ENCODE peak calls at places on chromosome 4, in four cellular contexts. G is GM12878, P is H1, U is K562. O is an unnamed sample.

GRCh38 chr4:24180586-24180985 is 290.7 kb upstream of the PPARGC1A start:
- DNase-seq in G (no peak), P (no peak), U (no peak), O (no peak)

GRCh38 chr4:41256131-41256739 is 493 bp upstream of the UCHL1 start:
- DNase-seq in G (no peak), P (no peak), U (no peak), O (no peak)

GRCh38 chr4:140260227-140260626 is 106.2 kb upstream of the MAML3 start:
- DNase-seq in G (no peak), P (no peak), U (no peak), O (no peak)

GRCh38 chr4:128468485-128468989 is 180.9 kb upstream of the PGRMC2 start:
- DNase-seq in G (no peak), P (no peak), U (no peak), O (no peak)

GRCh38 chr4:125254111-125254510 is 60.6 kb upstream of the FAT4 start:
- DNase-seq in G (no peak), P (no peak), U (no peak), O (no peak)

GRCh38 chr4:56512166-56512565 is 6.6 kb downstream of the ARL9 start:
- DNase-seq in G (no peak), P (no peak), U (no peak), O (no peak)

GRCh38 chr4:44157611-44158277 is 290.9 kb downstream of the KCTD8 start:
- DNase-seq in G (no peak), P (no peak), U (no peak), O (peak; percentile 19)

GRCh38 chr4:15457401-15458201 is 12.1 kb upstream of the CC2D2A start:
- DNase-seq in G (peak; percentile 20), P (no peak), U (peak; percentile 27), O (peak; percentile 24)

GRCh38 chr4:116688536-116688935 is 396.8 kb downstream of the TRAM1L1 start:
- DNase-seq in G (no peak), P (no peak), U (no peak), O (no peak)

GRCh38 chr4:139312552-139313332 is 10.5 kb upstream of the NDUFC1 start:
- DNase-seq in G (no peak), P (no peak), U (no peak), O (no peak)

GRCh38 chr4:182978152-182978827 is 61.1 kb upstream of the DCTD start:
- DNase-seq in G (peak; percentile 45), P (no peak), U (no peak), O (no peak)

GRCh38 chr4:47668810-47669408 is 169.0 kb downstream of the CORIN start:
- DNase-seq in G (no peak), P (no peak), U (peak; percentile 51), O (peak; percentile 32)

GRCh38 chr4:89765966-89766365 is 71.0 kb downstream of the SNCA start:
- DNase-seq in G (no peak), P (no peak), U (no peak), O (no peak)

GRCh38 chr4:118277243-118277642 is 75.6 kb downstream of the PRSS12 start:
- DNase-seq in G (no peak), P (no peak), U (no peak), O (no peak)

GRCh38 chr4:73964862-73965611 is 16.8 kb downstream of the PF4 start:
- DNase-seq in G (no peak), P (no peak), U (no peak), O (peak; percentile 1)

GRCh38 chr4:5276475-5277045 is 225.3 kb downstream of the STK32B start:
- DNase-seq in G (no peak), P (no peak), U (no peak), O (no peak)

GRCh38 chr4:30720021-30720655 is at the start of gene PCDH7:
- DNase-seq in G (no peak), P (no peak), U (no peak), O (no peak)

GRCh38 chr4:139749313-139749712 is 83.7 kb downstream of the MGST2 start:
- DNase-seq in G (no peak), P (no peak), U (no peak), O (no peak)

GRCh38 chr4:152723236-152723635 is 43.4 kb upstream of the TMEM154 start:
- DNase-seq in G (no peak), P (no peak), U (no peak), O (no peak)

GRCh38 chr4:152715076-152715475 is 35.3 kb upstream of the TMEM154 start:
- DNase-seq in G (no peak), P (no peak), U (no peak), O (no peak)

GRCh38 chr4:152719291-152719690 is 39.5 kb upstream of the TMEM154 start:
- DNase-seq in G (no peak), P (no peak), U (no peak), O (peak; percentile 18)

GRCh38 chr4:152724494-152724893 is 44.7 kb upstream of the TMEM154 start:
- DNase-seq in G (no peak), P (no peak), U (no peak), O (no peak)

DNA sequence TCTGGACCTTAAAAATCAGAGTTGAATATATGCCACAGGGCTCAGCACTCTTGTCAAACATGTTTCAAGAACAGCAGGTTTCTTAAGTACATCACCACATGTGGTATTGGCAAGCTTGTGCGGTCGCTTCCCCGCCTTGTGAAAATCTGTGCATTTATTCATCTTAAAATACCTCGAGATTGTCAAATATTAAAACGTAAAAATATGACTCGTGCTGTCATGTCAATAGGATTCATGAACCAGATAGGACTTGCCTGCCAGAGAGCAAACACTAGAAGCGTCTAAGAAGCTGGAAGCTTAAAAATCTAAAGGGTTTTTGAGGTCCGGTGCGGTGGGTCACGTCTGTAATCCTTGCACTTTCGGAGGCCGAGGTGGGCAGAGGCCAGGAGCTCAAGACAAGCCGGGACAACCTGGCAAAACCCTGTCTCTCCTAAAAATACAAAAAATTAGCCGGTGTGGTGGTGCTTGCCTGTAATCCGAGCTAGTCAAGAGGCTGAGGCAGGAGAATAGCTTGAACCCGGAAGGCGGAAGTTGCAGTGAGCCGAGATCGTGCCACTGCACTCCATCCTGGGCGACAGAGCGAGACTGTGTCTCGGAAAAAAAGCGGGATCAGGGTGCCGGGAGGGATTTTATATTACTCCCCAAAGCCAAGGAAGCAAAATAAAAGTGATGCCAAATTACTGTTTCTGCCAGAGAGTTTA is 40.2 kb upstream of the TMEM154 start:
- DNase-seq in G (no peak), P (no peak), U (no peak), O (no peak)
- TF ChIP-seq CBX5 in G (no peak), P (no peak), U (no peak), O (no peak)

DNA sequence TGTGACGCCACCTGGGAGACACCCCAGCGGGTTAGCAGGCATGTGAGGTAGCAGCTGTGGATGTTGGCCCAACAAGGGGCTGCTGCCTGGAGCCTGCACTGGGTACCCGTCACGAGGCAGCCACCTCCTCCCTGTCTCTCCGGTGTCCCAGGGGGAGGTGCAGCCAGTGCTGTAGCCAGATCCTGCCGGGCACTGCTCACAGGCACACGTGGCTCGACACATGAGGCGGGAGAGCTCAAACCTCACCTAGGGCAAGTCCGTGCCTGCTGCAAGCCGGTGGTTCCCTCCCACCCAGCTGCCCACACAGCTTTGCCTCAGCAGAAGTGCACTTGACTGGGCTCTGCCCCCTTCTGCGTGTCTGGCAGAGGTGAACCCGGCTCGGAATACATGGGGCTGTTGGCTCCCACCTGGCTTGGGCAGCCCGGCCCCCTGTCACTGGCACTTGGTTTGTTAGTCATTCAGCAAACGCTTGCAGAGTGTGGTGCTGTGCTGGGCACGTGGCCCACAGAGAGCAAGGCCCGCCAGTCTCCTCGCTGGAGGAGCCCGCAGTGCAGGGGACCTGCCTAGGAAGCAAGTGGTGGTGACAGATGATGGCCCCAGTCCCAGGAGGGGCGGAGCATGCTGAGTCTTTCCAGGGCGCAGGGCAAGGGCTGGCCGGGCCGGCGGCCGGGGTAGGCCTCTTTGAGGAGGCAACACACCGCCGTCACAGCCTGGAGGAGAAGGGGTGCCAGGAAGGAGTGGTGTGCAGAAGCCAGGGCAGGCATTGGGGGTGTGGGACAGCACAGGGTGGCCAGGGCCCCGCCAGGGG is 10.1 kb upstream of the SH3TC1 start:
- DNase-seq in G (no peak), P (no peak), U (no peak), O (no peak)
- TF ChIP-seq CBX5 in G (no peak), P (no peak), U (no peak), O (no peak)

GRCh38 chr4:78602334-78602733 is 50.8 kb downstream of the ANXA3 start:
- DNase-seq in G (no peak), P (no peak), U (no peak), O (no peak)
- TF ChIP-seq CBX5 in G (no peak), P (no peak), U (no peak), O (no peak)

GRCh38 chr4:53575552-53575951 is 15.7 kb downstream of the LNX1 start:
- DNase-seq in G (no peak), P (no peak), U (no peak), O (no peak)
- TF ChIP-seq CBX5 in G (no peak), P (no peak), U (no peak), O (no peak)

GRCh38 chr4:67727124-67727850 is 26.3 kb upstream of the UBA6 start:
- DNase-seq in G (no peak), P (no peak), U (no peak), O (no peak)
- TF ChIP-seq CBX5 in G (no peak), P (no peak), U (peak; percentile 95), O (no peak)

GRCh38 chr4:105140684-105141490 is 5.8 kb upstream of the TET2 start:
- DNase-seq in G (no peak), P (no peak), U (peak; percentile 12), O (peak; percentile 54)
- TF ChIP-seq CBX5 in G (peak; percentile 53), P (no peak), U (no peak), O (no peak)

DNA sequence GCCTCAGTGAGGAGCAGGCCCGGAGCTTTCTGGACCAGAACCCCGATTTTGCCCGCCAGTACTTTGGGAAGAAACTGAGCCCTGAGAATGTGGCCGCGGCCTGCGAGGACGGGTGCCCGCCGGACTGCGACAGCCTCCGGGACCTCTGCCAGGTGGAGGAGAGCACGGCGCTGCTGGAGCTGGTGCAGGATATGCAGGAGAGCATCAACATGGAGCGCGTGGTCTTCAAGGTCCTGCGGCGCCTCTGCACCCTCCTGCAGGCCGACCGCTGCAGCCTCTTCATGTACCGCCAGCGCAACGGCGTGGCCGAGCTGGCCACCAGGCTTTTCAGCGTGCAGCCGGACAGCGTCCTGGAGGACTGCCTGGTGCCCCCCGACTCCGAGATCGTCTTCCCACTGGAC is 258 bp downstream of the PDE6B start:
- DNase-seq in G (no peak), P (no peak), U (no peak), O (no peak)
- TF ChIP-seq CBX5 in G (no peak), P (no peak), U (no peak), O (no peak)

DNA sequence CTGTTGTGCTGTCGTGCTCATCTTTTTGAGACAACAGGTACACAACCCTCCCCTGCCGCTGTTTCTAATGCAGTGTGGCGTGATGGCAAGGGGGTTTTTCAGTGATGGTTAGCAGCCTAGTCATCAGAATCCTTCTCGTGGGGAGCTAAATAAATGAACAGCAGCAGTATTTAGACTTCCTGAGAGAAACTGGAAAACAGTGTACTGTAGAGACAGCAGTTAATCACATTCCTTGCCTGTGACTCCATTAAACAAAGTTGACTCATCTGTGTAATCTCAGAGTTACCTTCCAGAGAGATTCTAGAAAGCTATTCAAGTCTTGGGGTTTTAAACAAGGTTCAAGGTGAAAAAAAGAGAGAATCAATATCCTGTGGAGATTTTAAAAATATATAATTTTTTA is 1753.2 kb upstream of the PCDH7 start:
- DNase-seq in G (no peak), P (no peak), U (no peak), O (no peak)
- TF ChIP-seq CBX5 in G (no peak), P (no peak), U (no peak), O (no peak)

DNA sequence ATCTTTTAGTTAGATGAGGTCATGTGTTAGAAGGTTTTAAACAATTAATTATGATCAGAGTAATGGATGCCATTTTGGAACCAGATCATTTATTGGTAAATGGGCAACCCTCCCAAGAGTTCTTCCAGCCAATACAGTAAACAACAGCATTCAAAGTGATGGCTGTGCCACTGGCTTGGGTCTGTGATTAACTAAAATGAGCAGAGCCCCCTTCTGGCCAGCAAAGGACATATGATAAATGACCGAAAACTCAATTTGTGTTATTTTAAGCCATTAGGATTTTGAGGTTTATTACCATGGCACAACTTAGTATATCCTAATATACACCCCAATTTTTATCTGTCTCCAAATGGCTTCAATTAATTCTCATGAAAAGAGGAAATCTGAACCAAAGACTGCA is 90.8 kb upstream of the NPFFR2 start:
- DNase-seq in G (no peak), P (peak; percentile 7), U (peak; percentile 13), O (peak; percentile 1)
- TF ChIP-seq CBX5 in G (no peak), P (no peak), U (no peak), O (no peak)